ENCODE peak calls at places on chromosomes 7 and 10, in four cellular contexts. P is lung, F is vagina, J is right cardiac atrium. S is an unnamed sample.

GRCh38 chr10:124719213-124719851 is 24.8 kb downstream of the FAM53B start:
- DNase-seq in P (peak), F (no peak), J (peak), S (peak)

GRCh38 chr7:50684011-50684701 is 98.5 kb downstream of the GRB10 start:
- DNase-seq in P (no peak), F (no peak), J (no peak), S (no peak)

GRCh38 chr7:28405662-28406061 is 6.7 kb upstream of the CREB5 start:
- DNase-seq in P (peak), F (no peak), J (peak), S (peak)

GRCh38 chr7:50713357-50713965 is 69.2 kb downstream of the GRB10 start:
- DNase-seq in P (no peak), F (no peak), J (no peak), S (no peak)

GRCh38 chr10:32149257-32149955 is 93.2 kb upstream of the KIF5B start:
- DNase-seq in P (peak), F (no peak), J (peak), S (peak)

GRCh38 chr10:83190614-83191013 is 948.7 kb upstream of the GHITM start:
- DNase-seq in P (no peak), F (no peak), J (no peak), S (no peak)

GRCh38 chr7:8086239-8086638 is 117.6 kb downstream of the GLCCI1 start:
- DNase-seq in P (no peak), F (no peak), J (no peak), S (no peak)

GRCh38 chr7:98617960-98618418 is 904 bp downstream of the NPTX2 start:
- DNase-seq in P (no peak), F (no peak), J (no peak), S (no peak)

GRCh38 chr7:2855386-2855785 is 11.3 kb upstream of the GNA12 start:
- DNase-seq in P (no peak), F (no peak), J (no peak), S (no peak)

GRCh38 chr7:37224746-37225145 is 223.9 kb downstream of the ELMO1 start:
- DNase-seq in P (no peak), F (no peak), J (no peak), S (no peak)

GRCh38 chr7:136687693-136688322 is 180.6 kb upstream of the CHRM2 start:
- DNase-seq in P (no peak), F (no peak), J (no peak), S (no peak)

GRCh38 chr10:100485336-100485735 is 22.5 kb downstream of the WNT8B start:
- DNase-seq in P (no peak), F (no peak), J (no peak), S (no peak)

GRCh38 chr10:132460071-132460470 is 63.1 kb downstream of the PWWP2B start:
- DNase-seq in P (no peak), F (no peak), J (peak), S (no peak)

GRCh38 chr7:767941-768729 is 41.1 kb upstream of the PRKAR1B start:
- DNase-seq in P (no peak), F (no peak), J (peak), S (no peak)

GRCh38 chr10:113060221-113061053 is 110.4 kb downstream of the TCF7L2 start:
- DNase-seq in P (no peak), F (no peak), J (peak), S (peak)

GRCh38 chr10:100184426-100185219 is 1.2 kb downstream of the ERLIN1 start:
- DNase-seq in P (no peak), F (no peak), J (no peak), S (no peak)

GRCh38 chr10:27564381-27564780 is 60.3 kb downstream of the RAB18 start:
- DNase-seq in P (no peak), F (no peak), J (no peak), S (no peak)

GRCh38 chr10:97534746-97535367 is 36.1 kb downstream of the UBTD1 start:
- DNase-seq in P (no peak), F (no peak), J (peak), S (no peak)

GRCh38 chr10:35758086-35758485 is 116.0 kb upstream of the FZD8 start:
- DNase-seq in P (peak), F (no peak), J (peak), S (no peak)

GRCh38 chr10:60801538-60801937 is 23.3 kb downstream of the CDK1 start:
- DNase-seq in P (no peak), F (no peak), J (no peak), S (no peak)

GRCh38 chr7:23277359-23277989 is 21.7 kb upstream of the MALSU1 start:
- DNase-seq in P (no peak), F (no peak), J (no peak), S (no peak)

GRCh38 chr7:94908204-94909022 is 1.0 kb downstream of the PPP1R9A start:
- DNase-seq in P (peak), F (no peak), J (peak), S (no peak)

GRCh38 chr7:21253740-21254687 is 173.9 kb upstream of the SP4 start:
- DNase-seq in P (peak), F (no peak), J (peak), S (no peak)

GRCh38 chr7:8155836-8156235 is 106.1 kb downstream of the ICA1 start:
- DNase-seq in P (no peak), F (no peak), J (no peak), S (no peak)

GRCh38 chr7:5595545-5596045 is 172.0 kb upstream of the TNRC18 start:
- DNase-seq in P (no peak), F (no peak), J (no peak), S (no peak)

GRCh38 chr10:97608991-97609561 is 19.6 kb downstream of the C10orf62 start:
- DNase-seq in P (no peak), F (no peak), J (peak), S (peak)

GRCh38 chr10:5282137-5282536 is 82.6 kb upstream of the UCN3 start:
- DNase-seq in P (no peak), F (no peak), J (no peak), S (no peak)

GRCh38 chr10:44936314-44936975 is 23.2 kb upstream of the RASSF4 start:
- DNase-seq in P (no peak), F (no peak), J (no peak), S (no peak)

GRCh38 chr7:95545666-95546065 is 50.6 kb downstream of the PDK4 start:
- DNase-seq in P (no peak), F (no peak), J (no peak), S (no peak)

GRCh38 chr10:3785849-3786290 is 861 bp upstream of the KLF6 start:
- DNase-seq in P (no peak), F (no peak), J (peak), S (peak)

GRCh38 chr10:5479481-5480161 is 19.7 kb downstream of the CALML5 start:
- DNase-seq in P (no peak), F (no peak), J (no peak), S (peak)

GRCh38 chr10:86664370-86665217 is 3.7 kb upstream of the LDB3 start:
- DNase-seq in P (no peak), F (no peak), J (peak), S (no peak)

DNA sequence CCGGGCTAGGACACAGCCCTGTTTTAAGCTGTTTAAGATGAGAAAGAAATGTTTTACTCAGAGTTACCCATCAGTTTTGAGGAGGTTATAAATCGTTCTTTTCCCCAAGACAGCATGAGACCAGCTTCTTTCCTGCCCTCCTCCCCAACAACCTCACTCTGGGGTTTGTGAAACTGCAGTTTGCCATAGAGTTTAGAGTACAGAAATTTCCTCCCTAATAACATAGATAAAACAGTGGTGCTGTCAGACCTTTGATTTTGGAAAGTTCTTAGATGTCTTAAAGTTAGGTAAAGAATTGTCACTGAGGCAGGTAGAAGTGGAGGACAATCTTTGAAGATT is 165.0 kb downstream of the WNT2 start:
- DNase-seq in P (no peak), F (no peak), J (no peak), S (no peak)
- H3K27ac ChIP-seq in P (peak), F (no peak), J (peak), S (peak)

DNA sequence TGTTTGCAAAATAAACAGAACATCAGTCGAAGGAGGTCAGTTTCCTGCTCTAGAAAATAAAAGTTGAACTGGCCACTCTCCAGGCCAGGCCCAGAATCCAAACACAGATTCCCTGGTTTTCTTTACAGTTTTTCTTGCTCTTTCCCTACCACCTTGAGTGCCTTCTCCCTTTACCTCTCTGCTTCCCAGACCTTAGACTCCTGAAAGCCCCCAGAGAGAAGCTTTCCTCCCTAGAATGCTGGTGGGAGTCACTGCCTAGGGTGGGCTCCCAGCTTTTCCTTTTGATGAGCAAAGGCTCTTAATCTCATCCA is 6.1 kb downstream of the DNTT start:
- DNase-seq in P (no peak), F (no peak), J (no peak), S (no peak)
- H3K27ac ChIP-seq in P (no peak), F (peak), J (no peak), S (no peak)

DNA sequence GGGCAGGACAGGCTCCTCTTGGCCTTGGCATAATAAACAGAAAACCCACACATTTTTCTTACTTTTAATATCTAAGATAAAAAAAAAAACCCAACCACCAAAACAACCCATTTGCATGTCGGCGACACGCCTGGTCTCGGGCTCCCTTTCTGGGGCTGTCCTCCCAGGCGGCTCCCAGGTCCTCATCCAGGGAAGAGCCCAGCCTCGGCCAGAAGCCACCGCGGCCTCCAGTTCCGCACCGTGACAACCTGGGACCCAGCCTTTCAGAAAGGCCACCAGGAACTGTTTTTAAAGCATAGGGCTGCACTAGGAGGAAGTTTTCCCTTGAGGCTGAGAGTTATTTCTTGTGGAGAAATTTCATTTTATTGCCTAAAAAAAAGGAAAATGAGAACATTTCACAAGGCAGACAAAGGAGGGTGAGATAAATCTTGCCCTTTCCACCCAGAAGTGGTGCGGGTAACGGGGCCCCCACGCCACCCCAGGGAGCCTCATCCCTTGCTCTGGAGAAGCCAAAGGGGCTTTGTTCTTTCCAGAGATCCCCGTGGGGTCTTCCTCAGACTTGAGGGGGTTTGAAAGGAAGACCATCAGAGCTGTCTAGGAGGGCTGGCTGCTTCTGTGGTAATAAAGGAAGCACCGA is 39.2 kb upstream of the MKRN1 start:
- DNase-seq in P (no peak), F (no peak), J (no peak), S (no peak)
- H3K27ac ChIP-seq in P (no peak), F (peak), J (peak), S (no peak)

DNA sequence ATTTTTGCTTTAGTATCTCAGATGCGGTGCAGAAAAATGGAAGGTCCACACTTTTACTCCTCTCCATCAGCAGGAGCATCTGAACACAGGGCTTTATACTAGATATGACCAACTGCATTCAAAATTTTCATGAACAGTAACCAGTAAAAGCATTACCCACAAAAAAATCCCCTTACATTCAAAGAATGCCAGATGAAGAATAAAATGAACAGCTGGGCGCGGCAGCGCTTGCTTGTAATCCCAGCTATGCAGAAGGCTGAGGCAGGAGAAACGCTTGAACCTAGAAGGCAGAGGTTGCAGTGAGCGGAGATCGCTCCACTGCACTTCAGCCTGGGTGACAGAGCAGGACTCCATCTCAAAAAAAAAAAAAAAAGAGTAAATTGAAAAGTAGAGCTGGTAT is 3.1 kb downstream of the SAR1A start:
- DNase-seq in P (no peak), F (no peak), J (no peak), S (no peak)
- H3K27ac ChIP-seq in P (no peak), F (no peak), J (no peak), S (no peak)

GRCh38 chr7:43625977-43626376 is 43.1 kb downstream of the STK17A start:
- DNase-seq in P (no peak), F (no peak), J (no peak), S (no peak)
- H3K27ac ChIP-seq in P (no peak), F (no peak), J (peak), S (peak)

DNA sequence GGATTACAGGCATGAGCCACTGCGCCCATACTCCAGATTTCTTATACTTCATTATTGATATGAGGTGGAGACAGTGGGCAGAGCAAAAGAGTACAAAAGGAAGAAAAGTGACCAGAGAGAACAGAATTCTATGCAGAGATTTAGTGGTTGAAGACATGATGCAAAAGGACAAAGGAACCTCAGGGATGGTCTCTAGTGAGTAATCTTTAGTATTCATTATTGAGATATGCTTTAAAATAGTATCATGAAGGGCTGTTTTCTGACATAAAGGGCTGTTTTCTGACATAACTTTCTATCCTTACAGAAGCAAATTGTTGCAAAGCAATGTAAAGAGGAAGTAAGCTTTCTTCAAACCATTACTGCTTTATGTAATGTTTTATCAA is 81.1 kb upstream of the OIT3 start:
- DNase-seq in P (no peak), F (no peak), J (no peak), S (no peak)
- H3K27ac ChIP-seq in P (no peak), F (no peak), J (no peak), S (no peak)

DNA sequence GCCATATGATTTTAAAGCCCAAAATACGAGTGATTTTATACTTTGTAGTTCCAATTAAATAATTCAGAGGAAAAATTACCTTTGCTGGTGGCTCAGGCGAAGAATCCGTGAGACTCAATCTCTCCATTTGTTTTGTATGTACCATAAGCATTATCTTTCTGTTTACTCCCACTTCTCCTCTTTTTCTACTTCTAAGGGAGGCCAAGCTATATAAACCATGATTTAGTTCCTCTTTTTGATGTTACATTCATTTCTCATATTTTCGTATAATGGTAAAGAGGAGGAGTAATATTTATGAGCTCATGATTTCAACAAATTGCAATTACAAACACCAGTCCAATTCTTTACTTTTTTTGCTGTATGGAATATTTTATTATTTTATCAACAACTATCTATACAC is 50.6 kb upstream of the TES start:
- DNase-seq in P (no peak), F (no peak), J (no peak), S (no peak)
- H3K27ac ChIP-seq in P (no peak), F (no peak), J (no peak), S (no peak)

GRCh38 chr10:79231908-79232307 is 115.4 kb upstream of the PPIF start:
- DNase-seq in P (no peak), F (no peak), J (no peak), S (no peak)

GRCh38 chr10:79232864-79233263 is 114.4 kb upstream of the PPIF start:
- DNase-seq in P (no peak), F (no peak), J (no peak), S (no peak)

GRCh38 chr10:79229081-79229541 is 118.2 kb upstream of the PPIF start:
- DNase-seq in P (no peak), F (no peak), J (no peak), S (no peak)

GRCh38 chr10:79229830-79230562 is 117.3 kb upstream of the PPIF start:
- DNase-seq in P (no peak), F (no peak), J (no peak), S (no peak)

DNA sequence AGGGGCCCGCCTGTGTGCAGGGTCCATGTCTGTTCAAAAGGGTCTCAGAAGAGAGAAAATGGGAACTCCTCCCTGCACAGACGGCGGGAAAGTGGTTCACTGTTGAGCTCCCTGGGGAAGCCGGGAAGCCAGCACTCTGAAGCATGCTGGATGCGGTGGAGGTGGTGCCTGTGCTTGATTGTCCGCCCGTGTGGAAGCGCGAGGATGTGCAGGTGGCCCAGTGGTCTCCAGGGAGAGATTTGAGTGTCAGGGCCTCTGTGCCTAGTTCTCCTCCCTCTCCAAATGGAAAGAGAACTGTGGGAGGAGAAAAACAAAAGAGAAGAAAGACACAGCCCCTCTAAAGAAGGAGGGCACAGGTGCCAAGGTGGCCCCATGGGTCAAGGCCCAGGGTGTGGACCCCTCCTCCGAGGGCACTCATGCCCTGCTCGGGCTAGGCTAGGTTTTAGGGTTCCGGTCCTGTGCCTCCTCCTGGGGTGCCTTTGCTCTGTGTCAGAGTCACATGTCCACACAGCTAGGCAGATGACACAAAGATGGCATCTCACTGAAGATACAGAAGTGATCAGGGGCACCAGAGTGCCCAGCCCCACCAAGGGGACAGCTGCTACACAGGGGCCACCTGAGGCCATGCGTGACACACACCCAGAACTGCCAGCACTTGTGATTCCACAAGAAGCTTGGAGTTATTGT is 116.6 kb upstream of the PPIF start:
- DNase-seq in P (no peak), F (no peak), J (no peak), S (no peak)
- H3K27ac ChIP-seq in P (no peak), F (no peak), J (no peak), S (no peak)

GRCh38 chr7:92830532-92831110 is 5.8 kb downstream of the CDK6 start:
- DNase-seq in P (no peak), F (no peak), J (no peak), S (no peak)
- H3K27ac ChIP-seq in P (peak), F (no peak), J (no peak), S (no peak)

DNA sequence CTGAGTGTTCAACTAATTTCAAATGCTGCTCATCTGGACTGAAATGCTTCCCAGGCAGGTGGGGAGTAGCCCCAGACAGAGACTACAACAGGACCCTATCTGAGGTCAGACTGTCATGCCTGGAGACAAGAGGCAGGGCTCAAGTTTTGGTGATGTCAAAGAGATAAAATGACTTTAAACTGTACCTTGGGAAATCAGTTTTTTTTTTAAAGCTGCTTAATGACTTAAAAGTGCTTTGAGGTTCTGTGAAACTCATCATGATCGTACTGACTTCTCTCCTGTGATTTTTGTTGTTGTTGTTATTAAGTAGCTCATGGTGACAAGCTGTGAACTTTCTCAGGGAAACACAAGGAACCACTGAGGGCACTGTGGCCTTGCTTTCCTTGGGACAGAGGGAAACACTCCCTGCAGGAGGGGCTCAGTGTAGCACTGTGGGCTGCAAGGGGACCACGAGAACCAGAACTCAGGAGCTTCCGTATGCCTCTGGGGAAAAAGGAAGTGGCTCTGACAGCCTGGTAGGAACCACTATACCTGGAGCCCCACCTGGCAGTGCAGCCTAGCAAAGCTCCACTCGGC is 9.5 kb downstream of the HIPK2 start:
- DNase-seq in P (no peak), F (no peak), J (no peak), S (no peak)
- H3K27ac ChIP-seq in P (no peak), F (no peak), J (peak), S (no peak)